ENCODE peak calls at places on chromosomes 7 and 10, in ten cellular contexts. J, O, H, G, Y, K, Q, R, A and M are unnamed samples.
A peak's percentile ranks its signal among the peaks of the same experiment; 100 is the strongest.

GRCh38 chr7:51847461-51848134 is 531.0 kb upstream of the COBL start:
- DNase-seq in G (no peak), A (no peak), K (no peak), Y (no peak), H (no peak), J (no peak), R (no peak), O (no peak), Q (peak; percentile 9), M (no peak)

GRCh38 chr10:71204746-71205145 is 7.6 kb upstream of the UNC5B start:
- DNase-seq in J (no peak), H (no peak), G (no peak), Q (no peak), A (no peak), O (no peak), R (no peak), Y (no peak), K (peak; percentile 28), M (no peak)

GRCh38 chr7:117872565-117873055 is 631 bp downstream of the CTTNBP2 start:
- DNase-seq in K (peak; percentile 24), Q (no peak), R (peak; percentile 76), H (no peak), O (peak; percentile 17), G (peak; percentile 49), Y (no peak), A (no peak), J (no peak), M (no peak)

GRCh38 chr7:149802966-149803365 is 29.6 kb upstream of the ZNF467 start:
- DNase-seq in Y (no peak), Q (no peak), J (no peak), K (no peak), R (no peak), G (no peak), H (no peak), O (no peak), A (no peak), M (no peak)

GRCh38 chr10:99433378-99434020 is 3.1 kb upstream of the GOT1 start:
- DNase-seq in R (no peak), K (no peak), Q (peak; percentile 18), O (no peak), A (no peak), H (no peak), J (no peak), Y (no peak), G (no peak), M (no peak)

GRCh38 chr7:389911-390601 is 100.1 kb downstream of the FOXL3 start:
- DNase-seq in Q (no peak), J (no peak), G (peak; percentile 19), K (no peak), H (no peak), Y (no peak), A (no peak), R (peak; percentile 5), O (no peak), M (no peak)

GRCh38 chr7:6139189-6139996 is 108.2 kb downstream of the ANKRD61 start:
- DNase-seq in Q (no peak), R (no peak), G (no peak), Y (no peak), K (no peak), J (no peak), A (no peak), O (no peak), H (no peak), M (no peak)

GRCh38 chr7:27156508-27156898 is at the start of gene HOXA7:
- DNase-seq in J (no peak), R (peak; percentile 95), H (no peak), Y (no peak), A (peak; percentile 52), Q (peak; percentile 69), G (peak; percentile 50), K (no peak), O (peak; percentile 77), M (no peak)

GRCh38 chr10:116278832-116279231 is 5.8 kb upstream of the GFRA1 start:
- DNase-seq in J (no peak), O (no peak), Y (no peak), H (no peak), G (no peak), K (peak; percentile 56), R (peak; percentile 19), Q (no peak), A (no peak), M (no peak)

GRCh38 chr10:14062528-14063260 is 268.0 kb downstream of the FRMD4A start:
- DNase-seq in A (no peak), H (no peak), Q (no peak), Y (no peak), O (no peak), K (peak; percentile 91), G (no peak), J (no peak), R (peak; percentile 18), M (no peak)

GRCh38 chr7:132760873-132761272 is 184.6 kb upstream of the PLXNA4 start:
- DNase-seq in G (no peak), A (no peak), Q (no peak), J (no peak), H (no peak), R (no peak), Y (no peak), O (no peak), K (no peak), M (no peak)

GRCh38 chr10:112763916-112764520 is 186.0 kb upstream of the TCF7L2 start:
- DNase-seq in O (no peak), Q (no peak), R (peak; percentile 83), A (no peak), Y (no peak), J (peak; percentile 63), G (no peak), H (no peak), K (peak; percentile 97), M (no peak)

GRCh38 chr7:55109384-55110167 is 90.8 kb downstream of the EGFR start:
- DNase-seq in O (no peak), K (peak; percentile 73), J (no peak), Q (no peak), H (no peak), R (peak; percentile 78), G (peak; percentile 62), A (no peak), Y (no peak), M (no peak)

GRCh38 chr10:103691723-103692380 is 163.5 kb downstream of the SH3PXD2A start:
- DNase-seq in A (no peak), K (no peak), R (no peak), Y (no peak), J (no peak), O (no peak), G (peak; percentile 56), Q (no peak), H (no peak), M (no peak)

GRCh38 chr7:140674356-140674800 is 1.6 kb downstream of the ADCK2 start:
- DNase-seq in O (peak; percentile 42), R (no peak), J (no peak), G (peak; percentile 38), H (no peak), K (no peak), A (no peak), Q (no peak), Y (no peak), M (peak; percentile 17)

GRCh38 chr7:19401461-19401860 is 256.2 kb upstream of the FERD3L start:
- DNase-seq in Y (no peak), O (no peak), A (no peak), R (no peak), G (no peak), H (no peak), K (no peak), Q (no peak), J (no peak), M (no peak)

GRCh38 chr10:124569623-124570470 is 108.2 kb downstream of the LHPP start:
- DNase-seq in Q (no peak), O (no peak), Y (no peak), K (no peak), R (no peak), J (no peak), G (no peak), A (no peak), H (no peak), M (no peak)

GRCh38 chr10:52566471-52567246 is 205.9 kb downstream of the MBL2 start:
- DNase-seq in K (peak; percentile 38), A (no peak), O (peak; percentile 4), Q (peak; percentile 71), G (no peak), J (peak; percentile 71), Y (no peak), H (no peak), R (peak; percentile 25), M (no peak)

GRCh38 chr10:110215751-110216150 is 8.3 kb downstream of the MXI1 start:
- DNase-seq in J (no peak), A (no peak), Q (no peak), H (no peak), K (no peak), R (no peak), Y (no peak), G (no peak), O (no peak), M (peak; percentile 34)

GRCh38 chr10:8061274-8062211 is 7.1 kb downstream of the GATA3 start:
- DNase-seq in R (peak; percentile 49), Q (no peak), Y (no peak), G (no peak), J (no peak), A (peak; percentile 80), O (peak; percentile 46), K (peak; percentile 66), H (peak; percentile 72), M (no peak)